ENCODE peak calls at places on chromosomes 1 and 21, in nine cellular contexts. O, W, K, S, M, Y, R, T and Q are unnamed samples.

GRCh38 chr1:7427901-7428300 is 343.2 kb upstream of the VAMP3 start:
- DNase-seq in O (no peak), W (no peak), K (no peak), S (no peak), M (no peak), Y (no peak), R (no peak), T (no peak), Q (no peak)

GRCh38 chr21:46649356-46649755 is 13.9 kb downstream of the PRMT2 start:
- DNase-seq in O (no peak), W (no peak), K (no peak), S (no peak), M (no peak), Y (no peak), R (no peak), T (no peak), Q (no peak)

GRCh38 chr1:21175670-21176581 is 771 bp downstream of the EIF4G3 start:
- DNase-seq in O (no peak), W (no peak), K (peak), S (peak), M (peak), Y (no peak), R (peak), T (peak), Q (no peak)

GRCh38 chr1:56798053-56798471 is 21.1 kb downstream of the FYB2 start:
- DNase-seq in O (no peak), W (no peak), K (no peak), S (no peak), M (no peak), Y (no peak), R (peak), T (no peak), Q (no peak)

GRCh38 chr1:7808253-7808844 is 24.3 kb downstream of the PER3 start:
- DNase-seq in O (no peak), W (no peak), K (peak), S (peak), M (no peak), Y (peak), R (no peak), T (peak), Q (peak)

GRCh38 chr1:206429421-206429820 is 40.9 kb upstream of the IKBKE start:
- DNase-seq in O (no peak), W (no peak), K (no peak), S (no peak), M (no peak), Y (no peak), R (no peak), T (no peak), Q (no peak)

GRCh38 chr21:33070921-33071877 is 1.3 kb downstream of the OLIG1 start:
- DNase-seq in O (no peak), W (peak), K (no peak), S (peak), M (no peak), Y (no peak), R (no peak), T (no peak), Q (peak)

GRCh38 chr1:117708323-117709288 is 102.8 kb downstream of the TENT5C start:
- DNase-seq in O (no peak), W (no peak), K (no peak), S (no peak), M (no peak), Y (no peak), R (peak), T (no peak), Q (peak)

GRCh38 chr1:109630081-109630880 is 10.6 kb downstream of the AMPD2 start:
- DNase-seq in O (no peak), W (no peak), K (no peak), S (no peak), M (peak), Y (no peak), R (no peak), T (no peak), Q (peak)

GRCh38 chr1:112909847-112910246 is 46.1 kb downstream of the SLC16A1 start:
- DNase-seq in O (no peak), W (no peak), K (no peak), S (no peak), M (no peak), Y (no peak), R (no peak), T (no peak), Q (no peak)

GRCh38 chr1:27885114-27885528 is 12.8 kb downstream of the THEMIS2 start:
- DNase-seq in O (no peak), W (no peak), K (no peak), S (peak), M (no peak), Y (no peak), R (no peak), T (no peak), Q (no peak)

GRCh38 chr1:161250829-161251228 is 7.7 kb upstream of the PCP4L1 start:
- DNase-seq in O (no peak), W (no peak), K (no peak), S (no peak), M (no peak), Y (no peak), R (no peak), T (no peak), Q (no peak)

GRCh38 chr1:30753660-30754123 is 3.9 kb downstream of the LAPTM5 start:
- DNase-seq in O (no peak), W (no peak), K (no peak), S (peak), M (no peak), Y (no peak), R (no peak), T (no peak), Q (peak)

GRCh38 chr1:89285715-89286380 is 13.2 kb upstream of the GBP5 start:
- DNase-seq in O (no peak), W (no peak), K (no peak), S (no peak), M (peak), Y (no peak), R (no peak), T (no peak), Q (no peak)

GRCh38 chr1:5456090-5456789 is 536.0 kb downstream of the NPHP4 start:
- DNase-seq in O (no peak), W (no peak), K (no peak), S (no peak), M (no peak), Y (no peak), R (no peak), T (no peak), Q (peak)

GRCh38 chr1:177592624-177593023 is 377.2 kb downstream of the SEC16B start:
- DNase-seq in O (no peak), W (no peak), K (no peak), S (no peak), M (no peak), Y (no peak), R (no peak), T (no peak), Q (no peak)

GRCh38 chr1:100924212-100924611 is 28.3 kb downstream of the SLC30A7 start:
- DNase-seq in O (no peak), W (no peak), K (no peak), S (no peak), M (no peak), Y (no peak), R (no peak), T (no peak), Q (no peak)